ENCODE peak calls at places on chromosomes 1 and 21, in ten cellular contexts. R is tibial nerve, O is SK-N-SH, D is thoracic aorta, J is aorta, L is transverse colon, Q is heart left ventricle, C is right cardiac atrium, I is upper lobe of right lung, V is left ventricle myocardium inferior. T is an unnamed sample. For H3K4me1, the result is how much of the 10 kb centered on the place peaks cover.

GRCh38 chr1:30034627-30035521 is 688.5 kb downstream of the MATN1 start:
- DNase-seq in R (no peak), O (peak), D (no peak), J (no peak), L (no peak), Q (no peak), C (no peak), I (peak), V (no peak), T (no peak)

GRCh38 chr21:41902946-41903345 is 23.8 kb upstream of the PRDM15 start:
- DNase-seq in R (no peak), O (no peak), D (no peak), J (no peak), L (no peak), Q (no peak), C (no peak), I (no peak), V (no peak), T (no peak)

GRCh38 chr21:33078907-33079582 is 9.1 kb downstream of the OLIG1 start:
- DNase-seq in R (no peak), O (no peak), D (no peak), J (no peak), L (no peak), Q (no peak), C (no peak), I (no peak), V (no peak), T (no peak)

GRCh38 chr1:63593887-63594617 is 841 bp downstream of the PGM1 start:
- DNase-seq in R (peak), O (peak), D (peak), J (peak), L (peak), Q (peak), C (peak), I (peak), V (peak), T (peak)

GRCh38 chr1:61322769-61323168 is 240.4 kb downstream of the NFIA start:
- DNase-seq in R (no peak), O (no peak), D (no peak), J (no peak), L (no peak), Q (no peak), C (no peak), I (no peak), V (no peak), T (no peak)

GRCh38 chr1:71766748-71767147 is 515.6 kb downstream of the NEGR1 start:
- DNase-seq in R (no peak), O (no peak), D (no peak), J (no peak), L (no peak), Q (no peak), C (no peak), I (no peak), V (no peak), T (no peak)

GRCh38 chr1:41813755-41814694 is 104.7 kb downstream of the HIVEP3 start:
- DNase-seq in R (no peak), O (no peak), D (no peak), J (no peak), L (no peak), Q (peak), C (peak), I (no peak), V (peak), T (no peak)

GRCh38 chr1:53378061-53378460 is 50.2 kb upstream of the LRP8 start:
- DNase-seq in R (no peak), O (no peak), D (no peak), J (peak), L (no peak), Q (peak), C (no peak), I (peak), V (no peak), T (peak)

GRCh38 chr1:22024485-22025367 is 23.3 kb downstream of the CELA3A start:
- DNase-seq in R (peak), O (peak), D (peak), J (peak), L (peak), Q (peak), C (peak), I (peak), V (peak), T (peak)

GRCh38 chr1:108962681-108963051 is 618 bp downstream of the CLCC1 start:
- DNase-seq in R (no peak), O (no peak), D (no peak), J (peak), L (peak), Q (no peak), C (peak), I (peak), V (no peak), T (peak)

GRCh38 chr1:193143285-193143684 is 21.5 kb downstream of the CDC73 start:
- DNase-seq in R (no peak), O (no peak), D (no peak), J (no peak), L (no peak), Q (no peak), C (no peak), I (no peak), V (no peak), T (no peak)

GRCh38 chr1:76576876-76577817 is 290.1 kb upstream of the ST6GALNAC5 start:
- DNase-seq in R (no peak), O (peak), D (no peak), J (no peak), L (no peak), Q (no peak), C (no peak), I (no peak), V (no peak), T (no peak)

GRCh38 chr1:203133969-203134725 is 6.6 kb downstream of the ADORA1 start:
- DNase-seq in R (no peak), O (no peak), D (no peak), J (no peak), L (peak), Q (no peak), C (no peak), I (peak), V (no peak), T (no peak)

GRCh38 chr1:24294757-24295371 is 24.3 kb upstream of the GRHL3 start:
- DNase-seq in R (peak), O (no peak), D (no peak), J (peak), L (peak), Q (peak), C (peak), I (peak), V (no peak), T (no peak)

GRCh38 chr1:67429011-67429527 is 1.1 kb downstream of the SERBP1 start:
- DNase-seq in R (no peak), O (peak), D (no peak), J (no peak), L (no peak), Q (no peak), C (no peak), I (no peak), V (no peak), T (peak)

GRCh38 chr1:240672132-240672811 is 60.3 kb upstream of the GREM2 start:
- DNase-seq in R (no peak), O (no peak), D (no peak), J (no peak), L (no peak), Q (no peak), C (no peak), I (no peak), V (no peak), T (no peak)

GRCh38 chr1:224433041-224433670 is 1.4 kb downstream of the WDR26 start:
- DNase-seq in R (no peak), O (peak), D (no peak), J (no peak), L (peak), Q (peak), C (peak), I (no peak), V (no peak), T (peak)

GRCh38 chr1:168913711-168914463 is 184.9 kb upstream of the DPT start:
- DNase-seq in R (no peak), O (no peak), D (no peak), J (no peak), L (peak), Q (no peak), C (peak), I (no peak), V (no peak), T (no peak)

GRCh38 chr1:204356997-204357396 is 2.7 kb downstream of the PLEKHA6 start:
- DNase-seq in R (no peak), O (no peak), D (no peak), J (no peak), L (no peak), Q (no peak), C (no peak), I (no peak), V (no peak), T (no peak)

GRCh38 chr1:237509748-237510147 is 381.0 kb downstream of the ZP4 start:
- DNase-seq in R (no peak), O (no peak), D (no peak), J (no peak), L (no peak), Q (no peak), C (no peak), I (no peak), V (no peak), T (no peak)

GRCh38 chr1:51644533-51645197 is 27.8 kb downstream of the OSBPL9 start:
- DNase-seq in R (no peak), O (no peak), D (no peak), J (peak), L (peak), Q (no peak), C (no peak), I (no peak), V (no peak), T (no peak)

GRCh38 chr1:7912743-7913557 is 27.7 kb downstream of the TNFRSF9 start:
- DNase-seq in R (no peak), O (no peak), D (no peak), J (no peak), L (peak), Q (no peak), C (no peak), I (no peak), V (no peak), T (no peak)

GRCh38 chr1:160007577-160008200 is 24.1 kb downstream of the PIGM start:
- DNase-seq in R (no peak), O (peak), D (no peak), J (no peak), L (no peak), Q (no peak), C (no peak), I (no peak), V (no peak), T (no peak)

GRCh38 chr21:35619184-35619583 is 441.1 kb downstream of the SETD4 start:
- DNase-seq in R (no peak), O (no peak), D (no peak), J (no peak), L (no peak), Q (no peak), C (no peak), I (no peak), V (no peak), T (no peak)

GRCh38 chr1:183218039-183218618 is 32.1 kb downstream of the LAMC2 start:
- DNase-seq in R (no peak), O (no peak), D (no peak), J (peak), L (no peak), Q (no peak), C (peak), I (no peak), V (peak), T (no peak)

GRCh38 chr1:1088801-1089680 is 14.9 kb upstream of the RNF223 start:
- DNase-seq in R (no peak), O (peak), D (no peak), J (no peak), L (peak), Q (no peak), C (peak), I (peak), V (peak), T (peak)

GRCh38 chr1:41416552-41417334 is 55.5 kb downstream of the FOXO6 start:
- DNase-seq in R (no peak), O (peak), D (no peak), J (peak), L (peak), Q (peak), C (peak), I (peak), V (peak), T (peak)

GRCh38 chr1:46616277-46617107 is at the start of gene MOB3C:
- DNase-seq in R (peak), O (peak), D (peak), J (peak), L (peak), Q (peak), C (peak), I (peak), V (peak), T (peak)

GRCh38 chr1:90162216-90162615 is 167.3 kb downstream of the ZNF326 start:
- DNase-seq in R (no peak), O (no peak), D (no peak), J (no peak), L (no peak), Q (no peak), C (no peak), I (no peak), V (no peak), T (no peak)

GRCh38 chr1:65820983-65821382 is 28.3 kb downstream of the PDE4B start:
- DNase-seq in R (no peak), O (no peak), D (no peak), J (no peak), L (no peak), Q (no peak), C (no peak), I (no peak), V (no peak), T (no peak)

GRCh38 chr1:78475888-78476610 is 14.7 kb upstream of the PTGFR start:
- DNase-seq in R (no peak), O (no peak), D (no peak), J (no peak), L (no peak), Q (no peak), C (no peak), I (no peak), V (no peak), T (no peak)

DNA sequence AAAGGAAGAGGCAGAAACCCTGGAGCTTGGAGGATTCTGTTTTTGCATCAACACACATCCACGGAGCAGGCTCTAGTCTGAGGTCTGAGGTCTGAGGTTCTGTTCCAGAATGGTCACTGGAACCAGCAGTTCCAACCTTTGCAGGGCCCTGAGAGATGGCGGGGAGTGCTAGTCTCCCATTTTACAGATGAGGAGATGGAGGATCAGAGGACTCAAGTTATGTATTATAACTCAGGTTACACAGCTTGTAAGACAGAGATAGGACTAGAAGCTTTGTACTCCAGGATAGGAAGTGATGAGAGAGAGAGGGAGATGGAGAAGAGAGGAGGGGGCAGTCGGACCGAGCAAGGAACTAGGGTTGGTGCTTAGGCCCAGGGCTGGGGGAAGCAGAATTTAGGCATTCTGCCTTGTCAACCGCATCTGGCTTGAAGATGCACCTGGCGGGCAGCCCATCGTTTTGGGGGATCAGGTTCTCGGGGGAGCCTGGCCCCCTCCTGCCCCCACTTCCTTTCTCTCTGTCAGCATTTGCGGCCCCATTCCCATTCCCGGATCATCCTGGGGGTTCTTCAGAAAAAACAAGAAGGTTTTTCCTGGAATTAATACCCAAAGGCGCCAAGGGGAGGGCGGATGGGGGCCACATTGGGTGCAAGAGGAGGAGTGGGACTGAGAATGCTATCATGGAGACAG is 5.6 kb downstream of the PEAR1 start:
- DNase-seq in R (no peak), O (no peak), D (no peak), J (no peak), L (no peak), Q (no peak), C (peak), I (no peak), V (no peak), T (no peak)
- H3K4me1 ChIP-seq in R (under half), O (under half), D (half or more), J (under half), L (under half), Q (half or more), C (under half), I (half or more), V (half or more), T (under half)

DNA sequence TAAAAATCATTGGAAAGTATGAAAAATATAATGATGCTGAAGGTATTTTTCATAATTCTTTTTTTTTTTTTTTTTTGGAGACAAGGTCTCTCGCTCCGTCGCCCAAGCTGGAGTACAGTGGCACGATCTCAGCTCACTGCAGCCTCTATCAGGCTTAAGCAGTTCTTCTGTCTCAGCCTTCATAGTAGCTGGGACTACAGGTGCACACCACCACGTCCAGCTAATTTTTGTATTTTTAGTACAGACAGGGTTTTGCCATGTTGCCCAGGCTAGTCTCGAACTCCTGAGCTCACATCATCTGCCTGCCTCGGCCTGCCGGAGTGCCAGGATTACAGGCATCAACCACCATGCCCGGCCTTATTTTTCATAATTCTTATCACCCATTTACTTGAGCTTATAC is 13.3 kb downstream of the SMAP2 start:
- DNase-seq in R (no peak), O (no peak), D (no peak), J (no peak), L (no peak), Q (no peak), C (no peak), I (no peak), V (no peak), T (no peak)
- H3K4me1 ChIP-seq in R (under half), O (under half), D (under half), J (under half), L (half or more), Q (under half), C (under half), I (half or more), V (half or more), T (half or more)

DNA sequence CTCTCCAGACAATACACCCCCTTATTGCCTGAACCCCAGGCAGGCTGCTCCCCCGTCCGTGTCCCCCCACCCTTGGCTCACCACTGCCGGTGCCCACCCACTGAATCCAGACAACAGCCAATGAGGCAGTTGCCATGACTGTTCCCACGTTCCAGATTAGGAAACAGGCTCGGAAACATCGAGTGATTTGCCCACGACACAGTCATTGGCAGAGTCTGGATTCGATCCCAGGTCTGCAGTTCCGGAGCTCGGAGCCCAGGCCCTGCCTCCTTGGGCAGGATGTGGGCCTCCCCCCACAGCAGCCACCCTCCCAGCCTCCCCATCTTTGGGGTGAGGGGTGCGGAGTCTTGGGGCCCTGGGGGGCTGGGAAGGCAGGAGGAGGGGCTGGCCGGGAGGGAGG is 20.3 kb upstream of the CLSTN1 start:
- DNase-seq in R (no peak), O (peak), D (no peak), J (no peak), L (no peak), Q (no peak), C (no peak), I (no peak), V (no peak), T (peak)
- H3K4me1 ChIP-seq in R (under half), O (under half), D (under half), J (under half), L (under half), Q (under half), C (under half), I (under half), V (half or more), T (under half)

GRCh38 chr1:36154335-36154734 is 1.6 kb upstream of the MAP7D1 start:
- DNase-seq in R (no peak), O (no peak), D (no peak), J (no peak), L (no peak), Q (no peak), C (peak), I (no peak), V (no peak), T (no peak)

GRCh38 chr1:36157115-36157903 is 1.3 kb downstream of the MAP7D1 start:
- DNase-seq in R (no peak), O (peak), D (no peak), J (no peak), L (no peak), Q (peak), C (peak), I (no peak), V (no peak), T (no peak)

GRCh38 chr1:36156329-36157114 is 562 bp downstream of the MAP7D1 start:
- DNase-seq in R (peak), O (peak), D (no peak), J (peak), L (peak), Q (peak), C (peak), I (peak), V (peak), T (peak)

GRCh38 chr1:36154765-36155559 is 998 bp upstream of the MAP7D1 start:
- DNase-seq in R (no peak), O (peak), D (no peak), J (peak), L (peak), Q (peak), C (peak), I (no peak), V (peak), T (peak)

GRCh38 chr1:36155560-36156328 is at the start of gene MAP7D1:
- DNase-seq in R (peak), O (peak), D (no peak), J (peak), L (peak), Q (peak), C (peak), I (peak), V (peak), T (peak)
- H3K4me1 ChIP-seq in R (under half), O (under half), D (half or more), J (under half), L (half or more), Q (under half), C (under half), I (half or more), V (half or more), T (half or more)

DNA sequence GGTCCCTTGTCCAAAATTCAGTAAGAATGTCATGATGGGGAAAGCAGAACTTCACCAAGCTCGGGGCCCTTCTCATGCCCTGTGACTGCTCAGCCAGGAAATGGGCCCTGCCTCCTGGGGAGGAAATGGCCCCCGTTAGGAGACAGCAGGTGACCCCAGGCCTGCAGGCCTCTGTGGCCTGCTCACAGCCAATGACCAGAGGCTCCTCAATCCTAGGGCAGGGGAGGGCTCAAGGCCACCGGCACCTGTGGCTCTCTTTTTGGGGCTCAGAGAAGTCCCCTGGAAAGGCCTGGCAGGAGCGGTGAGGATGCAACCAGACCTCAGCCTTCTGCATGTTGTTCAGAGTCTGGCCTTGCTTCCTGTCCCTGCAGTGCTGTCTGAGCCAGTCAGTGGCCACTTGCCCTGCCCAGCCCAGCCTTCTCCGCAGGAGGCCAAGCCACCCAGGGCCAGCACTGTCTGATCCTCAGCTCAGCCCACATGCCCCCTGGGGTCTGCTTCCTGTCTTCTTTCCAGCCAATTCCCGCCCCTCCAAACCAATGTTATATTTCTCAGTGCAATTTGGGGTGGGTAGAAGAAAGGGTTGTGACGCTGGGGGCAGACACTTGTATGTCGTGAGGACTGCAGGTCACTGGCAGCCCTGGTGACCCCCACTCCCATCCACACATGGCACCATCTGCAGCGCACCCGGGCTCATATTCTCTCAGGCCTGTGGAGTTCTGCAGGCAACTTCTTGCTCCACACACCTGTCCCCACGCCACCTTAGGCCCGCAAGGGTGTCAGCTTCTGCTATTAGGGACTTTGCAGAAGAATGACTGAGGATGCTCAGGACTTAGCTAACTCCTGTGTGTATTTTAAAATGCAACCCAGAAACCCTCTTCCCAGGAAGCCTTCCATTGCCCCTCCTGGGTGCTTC is 83.6 kb downstream of the ITPKB start:
- DNase-seq in R (no peak), O (no peak), D (no peak), J (peak), L (no peak), Q (no peak), C (peak), I (no peak), V (peak), T (peak)
- H3K4me1 ChIP-seq in R (under half), O (under half), D (half or more), J (under half), L (half or more), Q (half or more), C (under half), I (half or more), V (under half), T (under half)

T was measured in spleen.